ENCODE peak calls at places on chromosomes 6 and 20, in ten cellular contexts. S is foreskin fibroblast; L is HTR-8/SVneo; M is fibroblast of villous mesenchyme; B is effector CD4-positive, alpha-beta T cell; D is GM18507; R is neural crest cell; W is NCI-H460; F is central memory CD4-positive, alpha-beta T cell; A is HFFc6. E is an unnamed sample.

GRCh38 chr6:26022737-26023136 is 60.1 kb downstream of the TRIM38 start:
- DNase-seq in S (no peak), L (no peak), M (no peak), B (no peak), D (no peak), R (no peak), W (no peak), F (no peak), A (no peak), E (no peak)

GRCh38 chr6:166351715-166352285 is 9.5 kb upstream of the SFT2D1 start:
- DNase-seq in S (no peak), L (no peak), M (peak; percentile 57), B (no peak), D (peak; percentile 36), R (no peak), W (no peak), F (no peak), A (no peak), E (peak; percentile 34)

GRCh38 chr6:141421378-141421777 is 711.3 kb upstream of the GJE1 start:
- DNase-seq in S (peak; percentile 79), L (peak; percentile 28), M (peak; percentile 69), B (no peak), D (no peak), R (no peak), W (peak; percentile 60), F (no peak), A (peak; percentile 80), E (peak; percentile 49)

GRCh38 chr6:124792386-124792785 is 169.9 kb upstream of the RNF217 start:
- DNase-seq in S (no peak), L (no peak), M (no peak), B (no peak), D (no peak), R (no peak), W (no peak), F (no peak), A (no peak), E (peak; percentile 27)

GRCh38 chr20:64033981-64034493 is 1.9 kb upstream of the C20orf204 start:
- DNase-seq in S (peak; percentile 53), L (no peak), M (peak; percentile 67), B (no peak), D (no peak), R (no peak), W (no peak), F (no peak), A (no peak), E (no peak)

GRCh38 chr6:73694711-73695411 is 1.1 kb upstream of the CD109 start:
- DNase-seq in S (peak; percentile 62), L (no peak), M (peak; percentile 49), B (no peak), D (no peak), R (no peak), W (peak; percentile 38), F (no peak), A (peak; percentile 72), E (no peak)

GRCh38 chr6:116783852-116784251 is 18.3 kb upstream of the FAM162B start:
- DNase-seq in S (no peak), L (no peak), M (peak; percentile 8), B (no peak), D (no peak), R (no peak), W (no peak), F (no peak), A (peak; percentile 35), E (no peak)

GRCh38 chr6:150006961-150007464 is 18.3 kb downstream of the RAET1L start:
- DNase-seq in S (no peak), L (no peak), M (peak; percentile 7), B (peak; percentile 28), D (no peak), R (no peak), W (no peak), F (peak; percentile 30), A (no peak), E (no peak)

GRCh38 chr6:3340891-3341290 is 82.1 kb downstream of the PSMG4 start:
- DNase-seq in S (no peak), L (no peak), M (no peak), B (no peak), D (no peak), R (no peak), W (no peak), F (no peak), A (no peak), E (no peak)

GRCh38 chr20:32820000-32820697 is 395 bp downstream of the MAPRE1 start:
- DNase-seq in S (no peak), L (peak; percentile 68), M (peak; percentile 66), B (peak; percentile 77), D (peak; percentile 64), R (peak; percentile 93), W (peak; percentile 45), F (no peak), A (peak; percentile 15), E (no peak)